ENCODE peak calls at places on chromosomes 5 and 9, in six cellular contexts. One of them, this sample, is unnamed.

GRCh38 chr5:133582971-133583370 is 29.4 kb downstream of the FSTL4 start:
- DNase-seq in stomach: no peak
- DNase-seq in upper lobe of right lung: no peak
- DNase-seq in Peyer's patch: no peak
- DNase-seq in hepatocyte: no peak
- DNase-seq in ovary: no peak
- DNase-seq in this sample: no peak

GRCh38 chr5:153490124-153491085 is at the start of gene GRIA1:
- DNase-seq in hepatocyte: peak; percentile 38
- DNase-seq in upper lobe of right lung: no peak
- DNase-seq in stomach: no peak
- DNase-seq in ovary: no peak
- DNase-seq in Peyer's patch: no peak
- DNase-seq in this sample: no peak

GRCh38 chr5:150245111-150245789 is 44.3 kb downstream of the CAMK2A start:
- DNase-seq in stomach: no peak
- DNase-seq in hepatocyte: peak; percentile 32
- DNase-seq in upper lobe of right lung: no peak
- DNase-seq in Peyer's patch: no peak
- DNase-seq in ovary: peak; percentile 67
- DNase-seq in this sample: peak; percentile 79

GRCh38 chr5:141001854-141002666 is 35.8 kb downstream of the PCDHAC2 start:
- DNase-seq in stomach: peak; percentile 27
- DNase-seq in Peyer's patch: no peak
- DNase-seq in upper lobe of right lung: peak; percentile 70
- DNase-seq in hepatocyte: peak; percentile 76
- DNase-seq in ovary: peak; percentile 30
- DNase-seq in this sample: peak; percentile 91

GRCh38 chr5:174073088-174073487 is 27.6 kb downstream of the NSG2 start:
- DNase-seq in Peyer's patch: no peak
- DNase-seq in stomach: no peak
- DNase-seq in hepatocyte: no peak
- DNase-seq in ovary: no peak
- DNase-seq in upper lobe of right lung: no peak
- DNase-seq in this sample: no peak

GRCh38 chr9:132878695-132879064 is at the start of gene SPACA9:
- DNase-seq in upper lobe of right lung: peak; percentile 87
- DNase-seq in ovary: peak; percentile 84
- DNase-seq in Peyer's patch: peak; percentile 77
- DNase-seq in stomach: peak; percentile 62
- DNase-seq in hepatocyte: peak; percentile 84
- DNase-seq in this sample: peak; percentile 63

GRCh38 chr5:166428264-166428663 is 1863.2 kb upstream of the WWC1 start:
- DNase-seq in stomach: no peak
- DNase-seq in upper lobe of right lung: no peak
- DNase-seq in Peyer's patch: no peak
- DNase-seq in hepatocyte: no peak
- DNase-seq in ovary: no peak
- DNase-seq in this sample: no peak

GRCh38 chr9:101648493-101648892 is 53.7 kb upstream of the PPP3R2 start:
- DNase-seq in stomach: no peak
- DNase-seq in ovary: no peak
- DNase-seq in upper lobe of right lung: no peak
- DNase-seq in Peyer's patch: no peak
- DNase-seq in hepatocyte: no peak
- DNase-seq in this sample: no peak

GRCh38 chr5:69167488-69167845 is 517 bp downstream of the CCNB1 start:
- DNase-seq in upper lobe of right lung: no peak
- DNase-seq in ovary: no peak
- DNase-seq in stomach: no peak
- DNase-seq in hepatocyte: peak; percentile 6
- DNase-seq in Peyer's patch: no peak
- DNase-seq in this sample: no peak

GRCh38 chr5:122346897-122347581 is 35.0 kb downstream of the SNCAIP start:
- DNase-seq in Peyer's patch: no peak
- DNase-seq in ovary: no peak
- DNase-seq in hepatocyte: no peak
- DNase-seq in stomach: no peak
- DNase-seq in upper lobe of right lung: no peak
- DNase-seq in this sample: no peak

GRCh38 chr5:148913985-148914421 is 87.6 kb downstream of the ADRB2 start:
- DNase-seq in ovary: no peak
- DNase-seq in hepatocyte: no peak
- DNase-seq in stomach: no peak
- DNase-seq in Peyer's patch: no peak
- DNase-seq in upper lobe of right lung: no peak
- DNase-seq in this sample: no peak

GRCh38 chr5:114113604-114114003 is 248.3 kb upstream of the KCNN2 start:
- DNase-seq in Peyer's patch: no peak
- DNase-seq in ovary: no peak
- DNase-seq in upper lobe of right lung: no peak
- DNase-seq in hepatocyte: no peak
- DNase-seq in stomach: no peak
- DNase-seq in this sample: no peak

GRCh38 chr9:133876144-133876543 is 116.0 kb downstream of the VAV2 start:
- DNase-seq in Peyer's patch: no peak
- DNase-seq in upper lobe of right lung: no peak
- DNase-seq in ovary: no peak
- DNase-seq in hepatocyte: no peak
- DNase-seq in stomach: no peak
- DNase-seq in this sample: peak; percentile 78

GRCh38 chr5:178209334-178210072 is 5.2 kb downstream of the HNRNPAB start:
- DNase-seq in stomach: no peak
- DNase-seq in Peyer's patch: no peak
- DNase-seq in ovary: no peak
- DNase-seq in hepatocyte: no peak
- DNase-seq in upper lobe of right lung: no peak
- DNase-seq in this sample: no peak

GRCh38 chr5:50967388-50968039 is 301.1 kb downstream of the PARP8 start:
- DNase-seq in Peyer's patch: no peak
- DNase-seq in stomach: peak; percentile 61
- DNase-seq in hepatocyte: peak; percentile 60
- DNase-seq in ovary: no peak
- DNase-seq in upper lobe of right lung: no peak
- DNase-seq in this sample: no peak
- H3K4me1 ChIP-seq in Peyer's patch: peaks cover 7% of the 10 kb centered on the region
- H3K4me1 ChIP-seq in stomach: peaks cover 31% of the 10 kb centered on the region
- H3K4me1 ChIP-seq in hepatocyte: peaks cover 3% of the 10 kb centered on the region
- H3K4me1 ChIP-seq in ovary: peaks cover 5% of the 10 kb centered on the region
- H3K4me1 ChIP-seq in upper lobe of right lung: peaks cover 34% of the 10 kb centered on the region
- H3K4me1 ChIP-seq in this sample: no peaks in the 10 kb centered on the region

DNA sequence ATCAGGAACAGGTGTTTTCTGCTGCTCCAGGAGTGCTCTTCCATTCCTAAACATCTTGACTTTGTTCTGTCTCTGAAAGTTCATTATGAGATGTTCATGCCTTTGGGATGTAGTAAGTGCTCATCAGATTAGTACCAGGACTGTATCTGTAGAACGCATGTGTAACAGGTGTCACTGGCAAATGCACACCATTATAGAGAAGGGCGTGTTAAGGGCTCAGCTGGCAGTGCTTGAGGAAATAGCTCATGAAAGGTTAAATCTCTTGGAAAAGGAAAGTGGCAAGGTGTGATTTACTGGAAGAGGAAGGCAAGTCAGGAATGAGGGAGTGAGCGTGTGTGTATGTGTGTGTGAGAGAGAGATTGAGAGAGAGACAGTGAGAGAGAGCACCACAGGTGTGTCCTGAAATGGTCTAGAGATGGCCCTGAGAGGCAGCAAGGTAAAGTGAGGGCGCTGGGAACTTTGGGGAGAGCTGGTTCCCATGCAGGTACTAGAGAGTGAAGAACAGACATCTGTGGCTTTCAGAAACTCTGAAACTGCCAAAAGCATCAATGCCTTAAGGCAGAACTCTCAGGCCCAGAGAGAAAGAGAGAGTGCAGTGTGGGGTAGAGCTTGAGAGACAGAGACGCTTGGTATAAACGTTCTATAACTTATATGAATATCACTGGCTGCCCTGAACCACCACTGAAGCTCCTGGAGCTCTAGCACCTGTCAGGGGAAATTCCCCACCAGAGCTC is 13.7 kb upstream of the CXCL14 start:
- DNase-seq in Peyer's patch: no peak
- DNase-seq in stomach: no peak
- DNase-seq in hepatocyte: no peak
- DNase-seq in upper lobe of right lung: no peak
- DNase-seq in ovary: no peak
- DNase-seq in this sample: no peak
- H3K4me3 ChIP-seq in Peyer's patch: no peak overlapping the region
- H3K4me3 ChIP-seq in stomach: no peak overlapping the region
- H3K4me3 ChIP-seq in hepatocyte: no peak overlapping the region
- H3K4me3 ChIP-seq in upper lobe of right lung: no peak overlapping the region
- H3K4me3 ChIP-seq in ovary: no peak overlapping the region
- H3K4me3 ChIP-seq in this sample: no peak overlapping the region

GRCh38 chr9:94770344-94770743 is 43.8 kb downstream of the AOPEP start:
- DNase-seq in Peyer's patch: no peak
- DNase-seq in hepatocyte: no peak
- DNase-seq in stomach: no peak
- DNase-seq in ovary: no peak
- DNase-seq in upper lobe of right lung: no peak
- DNase-seq in this sample: no peak
- TF ChIP-seq CTCF in Peyer's patch: no peak
- TF ChIP-seq CTCF in hepatocyte: no peak
- TF ChIP-seq CTCF in stomach: no peak
- TF ChIP-seq CTCF in ovary: no peak
- TF ChIP-seq CTCF in upper lobe of right lung: no peak
- TF ChIP-seq CTCF in this sample: no peak

GRCh38 chr9:128723866-128724743 is at the start of gene ZDHHC12:
- DNase-seq in ovary: peak; percentile 93
- DNase-seq in stomach: peak; percentile 100
- DNase-seq in hepatocyte: peak; percentile 98
- DNase-seq in Peyer's patch: peak; percentile 99
- DNase-seq in upper lobe of right lung: peak; percentile 100
- DNase-seq in this sample: peak; percentile 99

GRCh38 chr9:128722380-128723351 is 1.3 kb downstream of the ZDHHC12 start:
- DNase-seq in upper lobe of right lung: no peak
- DNase-seq in Peyer's patch: peak; percentile 48
- DNase-seq in ovary: no peak
- DNase-seq in hepatocyte: no peak
- DNase-seq in stomach: no peak
- DNase-seq in this sample: no peak

GRCh38 chr9:128724744-128725211 is 851 bp upstream of the ZDHHC12 start:
- DNase-seq in Peyer's patch: peak; percentile 83
- DNase-seq in stomach: peak; percentile 59
- DNase-seq in upper lobe of right lung: peak; percentile 77
- DNase-seq in ovary: peak; percentile 80
- DNase-seq in hepatocyte: peak; percentile 71
- DNase-seq in this sample: peak; percentile 82

GRCh38 chr9:128721487-128722010 is 2.4 kb downstream of the ZDHHC12 start:
- DNase-seq in hepatocyte: no peak
- DNase-seq in ovary: no peak
- DNase-seq in Peyer's patch: no peak
- DNase-seq in stomach: no peak
- DNase-seq in upper lobe of right lung: no peak
- DNase-seq in this sample: no peak

DNA sequence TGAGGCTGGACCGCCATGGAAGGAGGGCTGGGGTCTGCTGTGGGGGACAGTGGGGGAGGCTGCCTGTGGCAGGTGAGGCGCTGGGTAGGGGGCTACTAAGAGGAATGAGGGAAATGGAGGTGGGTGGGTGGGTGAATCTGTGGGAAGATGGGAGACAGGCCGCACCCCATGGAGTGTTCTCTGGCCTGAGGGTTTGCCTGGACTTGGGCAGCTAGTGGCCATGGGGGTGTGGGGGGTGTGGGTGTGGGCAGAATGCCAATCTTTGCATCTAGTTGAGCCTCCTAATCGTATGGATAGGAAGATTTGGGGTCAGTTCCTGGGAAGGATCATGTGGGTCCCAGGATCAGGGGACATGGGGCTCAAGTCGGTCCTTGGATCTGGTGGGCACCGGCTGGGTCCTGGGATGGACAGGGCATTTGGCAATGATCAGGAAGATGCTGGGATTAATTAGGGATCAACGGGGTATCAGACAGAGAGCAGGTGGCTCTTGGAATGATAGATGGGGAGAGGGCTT is 518 bp downstream of the ZDHHC12 start:
- DNase-seq in hepatocyte: no peak
- DNase-seq in upper lobe of right lung: no peak
- DNase-seq in ovary: peak; percentile 50
- DNase-seq in Peyer's patch: peak; percentile 48
- DNase-seq in stomach: no peak
- DNase-seq in this sample: no peak
- H3K4me1 ChIP-seq in hepatocyte: peaks cover 7% of the 10 kb centered on the region
- H3K4me1 ChIP-seq in upper lobe of right lung: no peaks in the 10 kb centered on the region
- H3K4me1 ChIP-seq in ovary: no peaks in the 10 kb centered on the region
- H3K4me1 ChIP-seq in Peyer's patch: peaks cover 6% of the 10 kb centered on the region
- H3K4me1 ChIP-seq in stomach: peaks cover 33% of the 10 kb centered on the region
- H3K4me1 ChIP-seq in this sample: no peaks in the 10 kb centered on the region

This sample was measured in BE2C.